ENCODE peak calls at places on chromosomes 3 and 15, in four cellular contexts. D is fibroblast of the aortic adventitia, J is AG09319, S is GM06990. T is an unnamed sample.

GRCh38 chr3:186361612-186362408 is at the start of gene DGKG:
- DNase-seq in J (no peak), S (peak; percentile 78), D (no peak), T (peak; percentile 64)

GRCh38 chr15:92908369-92909057 is 8.4 kb downstream of the CHD2 start:
- DNase-seq in S (no peak), J (no peak), D (no peak), T (no peak)

GRCh38 chr3:166462876-166463275 is 625.7 kb upstream of the BCHE start:
- DNase-seq in D (no peak), S (no peak), J (no peak), T (no peak)

GRCh38 chr3:194860725-194861124 is 175.0 kb downstream of the FAM43A start:
- DNase-seq in S (no peak), J (no peak), D (no peak), T (no peak)

GRCh38 chr3:39920271-39920670 is 110.9 kb downstream of the MYRIP start:
- DNase-seq in S (no peak), J (no peak), D (no peak), T (no peak)

GRCh38 chr3:149967067-149967685 is 3.5 kb downstream of the PFN2 start:
- DNase-seq in D (peak; percentile 81), J (no peak), S (peak; percentile 32), T (no peak)

GRCh38 chr3:185151959-185152432 is 864 bp downstream of the C3orf70 start:
- DNase-seq in S (no peak), D (no peak), J (no peak), T (no peak)

GRCh38 chr3:57030711-57031110 is 29.8 kb upstream of the SPATA12 start:
- DNase-seq in D (no peak), J (no peak), S (no peak), T (no peak)

GRCh38 chr15:80709542-80709941 is 14.4 kb downstream of the ABHD17C start:
- DNase-seq in S (no peak), D (no peak), J (no peak), T (no peak)

GRCh38 chr3:105786241-105786640 is 82.6 kb downstream of the CBLB start:
- DNase-seq in J (no peak), D (no peak), S (no peak), T (no peak)

GRCh38 chr3:139251529-139251928 is 92.3 kb upstream of the MRPS22 start:
- DNase-seq in D (peak; percentile 6), S (no peak), J (no peak), T (no peak)

GRCh38 chr3:136070334-136070733 is 104.8 kb downstream of the PPP2R3A start:
- DNase-seq in S (no peak), J (peak; percentile 25), D (peak; percentile 69), T (no peak)

GRCh38 chr3:38648659-38649499 is 608 bp downstream of the SCN5A start:
- DNase-seq in J (no peak), D (no peak), S (no peak), T (no peak)

GRCh38 chr3:178665747-178666146 is 129.5 kb downstream of the KCNMB2 start:
- DNase-seq in D (no peak), S (no peak), J (no peak), T (no peak)

GRCh38 chr3:33956211-33956610 is 157.8 kb downstream of the PDCD6IP start:
- DNase-seq in S (no peak), D (no peak), J (no peak), T (no peak)

GRCh38 chr3:112090899-112091586 is 4.9 kb downstream of the C3orf52 start:
- DNase-seq in S (no peak), D (no peak), J (no peak), T (no peak)

GRCh38 chr15:83398591-83398990 is 48.5 kb upstream of the SH3GL3 start:
- DNase-seq in J (no peak), S (no peak), D (peak; percentile 41), T (no peak)

GRCh38 chr3:55888282-55888855 is 401.3 kb upstream of the WNT5A start:
- DNase-seq in J (no peak), S (no peak), D (no peak), T (no peak)

GRCh38 chr15:57551717-57552677 is 39.7 kb upstream of the MYZAP start:
- DNase-seq in D (peak; percentile 78), S (no peak), J (no peak), T (no peak)

GRCh38 chr3:77191014-77191413 is 151.1 kb downstream of the ROBO2 start:
- DNase-seq in S (no peak), J (no peak), D (no peak), T (no peak)

GRCh38 chr3:69411331-69411730 is 25.4 kb upstream of the FRMD4B start:
- DNase-seq in D (peak; percentile 39), J (no peak), S (no peak), T (no peak)

GRCh38 chr3:82143661-82144405 is 382.4 kb upstream of the GBE1 start:
- DNase-seq in S (no peak), D (no peak), J (no peak), T (no peak)

GRCh38 chr15:74619916-74620635 is 4.4 kb downstream of the CLK3 start:
- DNase-seq in D (no peak), S (no peak), J (no peak), T (no peak)

GRCh38 chr15:33882921-33883320 is 85.4 kb upstream of the CHRM5 start:
- DNase-seq in S (no peak), J (no peak), D (no peak), T (no peak)

GRCh38 chr15:49620174-49620573 is 444 bp downstream of the FAM227B start:
- DNase-seq in J (no peak), D (peak; percentile 87), S (no peak), T (no peak)
- TF ChIP-seq CTCF in J (no peak), D (peak; percentile 36), S (no peak), T (no peak)

GRCh38 chr15:68211656-68212320 is 6.7 kb upstream of the CALML4 start:
- DNase-seq in D (no peak), J (no peak), S (no peak), T (no peak)

GRCh38 chr15:68210409-68210756 is 5.3 kb upstream of the CALML4 start:
- DNase-seq in J (no peak), S (no peak), D (no peak), T (no peak)

GRCh38 chr15:68209735-68210408 is 4.7 kb upstream of the CALML4 start:
- DNase-seq in S (peak; percentile 76), D (no peak), J (no peak), T (no peak)

GRCh38 chr15:68209272-68209671 is 4.1 kb upstream of the CALML4 start:
- DNase-seq in J (no peak), D (no peak), S (no peak), T (no peak)

DNA sequence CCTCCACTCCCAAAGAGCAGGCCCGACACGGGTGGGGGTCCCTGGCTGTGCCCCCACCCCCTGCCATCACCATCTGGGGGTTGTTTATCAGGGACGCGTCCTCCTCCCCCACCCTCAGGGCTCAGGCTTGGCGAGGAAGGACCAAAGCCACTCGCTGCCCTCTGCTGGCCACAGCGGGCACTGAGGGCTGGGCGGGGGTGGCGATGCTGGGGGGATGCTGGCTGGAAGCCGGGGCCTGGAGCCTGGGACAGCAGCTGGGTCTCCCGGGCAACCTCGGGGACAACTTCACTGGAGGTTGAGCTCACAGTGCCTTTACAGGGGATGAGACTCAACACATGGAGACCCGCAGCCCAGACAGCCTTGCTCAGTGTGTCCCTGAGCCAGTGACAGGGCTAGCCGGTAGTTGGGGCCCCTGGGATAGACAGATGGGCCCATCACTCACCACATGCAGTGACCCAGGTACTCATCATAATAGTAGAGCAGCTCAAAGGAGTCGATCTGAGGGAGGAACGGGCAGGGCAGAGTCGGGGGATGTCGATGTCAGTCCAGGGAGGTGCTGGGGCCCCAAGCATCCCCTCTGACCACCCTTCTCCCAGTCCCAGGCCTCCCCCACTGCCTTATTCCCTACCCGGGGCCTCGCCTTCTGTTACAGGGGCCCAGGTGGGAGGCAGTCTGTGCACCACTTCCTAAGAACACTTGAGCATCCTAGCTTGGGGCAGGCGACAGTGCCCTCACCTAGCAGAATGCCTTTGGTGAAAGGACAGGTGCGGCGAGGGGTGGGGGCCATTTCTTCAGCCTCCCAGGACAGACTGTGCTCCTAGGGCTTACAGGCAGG is 5.9 kb upstream of the CALML4 start:
- DNase-seq in J (peak; percentile 14), S (peak; percentile 60), D (peak; percentile 43), T (peak; percentile 49)
- TF ChIP-seq CTCF in J (peak; percentile 84), S (peak; percentile 87), D (peak; percentile 91), T (no peak)

GRCh38 chr15:44694416-44694815 is 16.7 kb downstream of the PATL2 start:
- DNase-seq in S (no peak), J (no peak), D (no peak), T (no peak)
- TF ChIP-seq CTCF in S (no peak), J (no peak), D (no peak), T (no peak)

DNA sequence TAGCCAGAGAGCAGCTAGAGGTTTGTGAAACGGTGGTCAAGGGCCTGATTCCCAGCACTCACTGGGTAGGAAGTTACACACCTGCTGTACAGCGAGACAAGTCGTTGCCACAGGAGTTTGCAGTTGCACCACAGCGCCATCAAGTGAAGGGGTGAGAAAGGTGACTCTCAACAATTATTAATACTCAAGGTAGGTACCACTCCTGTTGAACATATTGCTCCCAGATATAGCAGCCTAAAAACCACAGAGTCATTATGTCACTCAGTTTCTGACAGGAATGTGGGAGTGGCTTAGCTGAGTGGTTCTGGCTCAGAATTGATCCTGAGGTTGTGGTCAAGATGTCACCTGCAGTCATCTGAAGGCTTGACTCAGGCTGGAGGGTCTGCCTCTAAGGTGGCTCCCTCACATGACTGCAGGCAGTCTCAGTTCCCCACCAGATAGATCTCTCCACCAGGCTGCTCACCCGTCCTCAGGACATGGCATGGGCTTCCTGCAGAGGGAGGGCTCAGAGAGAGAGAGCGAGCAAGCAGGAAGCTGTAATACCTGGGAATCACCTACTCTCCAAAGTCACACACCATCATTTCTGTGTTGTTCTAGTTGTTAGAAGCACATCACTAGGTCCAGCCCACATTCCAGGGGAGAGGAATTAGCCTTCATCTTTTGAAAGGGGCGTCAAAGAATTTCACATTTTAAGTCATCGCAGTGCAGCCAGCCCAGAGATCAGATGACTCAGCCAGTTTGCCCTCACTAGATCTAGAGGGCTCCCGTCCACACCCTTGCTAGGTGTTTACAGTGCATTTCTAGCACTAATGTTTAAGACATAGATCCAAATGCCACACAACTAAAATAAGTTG is 17.0 kb upstream of the ANO10 start:
- DNase-seq in J (no peak), S (no peak), D (peak; percentile 40), T (no peak)
- TF ChIP-seq CTCF in J (no peak), S (peak; percentile 59), D (no peak), T (no peak)

DNA sequence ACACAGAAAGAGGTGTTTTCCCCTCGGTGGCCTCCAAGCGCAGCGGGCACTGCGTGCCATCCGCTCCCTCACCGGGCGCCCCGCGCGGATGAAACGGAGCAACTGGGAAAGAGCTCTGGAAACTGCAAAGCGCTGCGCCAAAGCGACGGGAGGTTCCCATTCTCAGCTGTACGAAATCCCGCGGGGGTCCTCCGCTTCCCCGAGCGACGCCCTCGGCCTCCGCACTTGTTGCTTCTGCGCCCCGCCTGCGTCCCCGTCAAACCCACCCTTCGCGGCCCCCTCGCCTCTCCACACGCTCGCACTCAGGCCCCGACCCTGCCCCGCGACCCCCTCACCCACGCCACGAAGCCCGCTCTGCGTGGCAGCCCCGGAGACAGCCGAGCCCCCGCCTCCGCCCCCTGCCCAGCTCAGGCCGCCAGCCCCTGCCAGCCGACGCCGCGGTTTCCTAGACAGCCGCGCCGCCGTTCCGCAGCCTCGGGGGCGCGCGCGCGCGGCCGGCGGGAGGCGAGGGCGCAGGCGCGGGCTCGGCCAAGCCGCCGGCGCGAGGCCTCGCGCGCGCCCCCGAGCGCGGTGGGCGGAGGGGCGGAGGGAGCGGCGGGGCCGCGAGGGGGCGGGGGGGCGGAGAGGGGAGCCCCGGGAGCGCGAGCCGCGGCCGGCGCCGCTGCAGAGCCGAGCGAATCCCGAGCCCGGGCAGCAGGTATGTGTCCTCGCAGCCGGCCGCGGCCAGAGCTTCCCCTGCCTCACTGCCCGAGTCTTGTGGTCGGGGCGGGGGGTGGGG is at the start of gene TMEM266:
- DNase-seq in S (peak; percentile 77), J (no peak), D (peak; percentile 15), T (peak; percentile 30)
- TF ChIP-seq CTCF in S (peak; percentile 16), J (no peak), D (no peak), T (no peak)

GRCh38 chr3:42601898-42602581 is 1.6 kb downstream of the NKTR start:
- DNase-seq in S (no peak), J (no peak), D (no peak), T (no peak)
- TF ChIP-seq CTCF in S (peak; percentile 40), J (peak; percentile 9), D (no peak), T (no peak)

T was measured in activated B cell treated with CpG ODN at 0.5 μM for 24 hours.